ENCODE peak calls at places on chromosomes 2 and 18, in four cellular contexts. A is nucleus accumbens, S is GM13976, C is choroid plexus epithelial cell. V is an unnamed sample.

GRCh38 chr2:135898234-135898786 is 22.1 kb upstream of the MCM6 start:
- DNase-seq in A (no peak), S (no peak), C (no peak), V (no peak)

GRCh38 chr2:179417436-179417949 is 152.9 kb upstream of the SESTD1 start:
- DNase-seq in S (no peak), C (no peak), A (no peak), V (no peak)

GRCh38 chr18:3595282-3596273 is 145.6 kb downstream of the TGIF1 start:
- DNase-seq in A (no peak), S (peak), C (peak), V (peak)

GRCh38 chr18:75223687-75224347 is 13.2 kb downstream of the TSHZ1 start:
- DNase-seq in C (no peak), A (no peak), S (no peak), V (no peak)

GRCh38 chr2:105990624-105991023 is 203.5 kb downstream of the UXS1 start:
- DNase-seq in C (no peak), S (no peak), A (no peak), V (peak)

GRCh38 chr18:69469444-69469919 is 68.8 kb downstream of the DOK6 start:
- DNase-seq in A (no peak), C (peak), S (peak), V (no peak)

GRCh38 chr2:69830045-69830905 is 815 bp downstream of the GMCL1 start:
- DNase-seq in S (peak), C (peak), A (peak), V (peak)

GRCh38 chr18:48619016-48619415 is 80.2 kb downstream of the CTIF start:
- DNase-seq in A (no peak), S (no peak), C (no peak), V (no peak)

GRCh38 chr18:10715791-10716190 is 190.0 kb downstream of the NAPG start:
- DNase-seq in A (no peak), S (no peak), C (peak), V (peak)

GRCh38 chr18:59783138-59783537 is 85.9 kb upstream of the CCBE1 start:
- DNase-seq in A (no peak), S (peak), C (peak), V (peak)

GRCh38 chr18:681985-682384 is 24.5 kb downstream of the TYMS start:
- DNase-seq in S (no peak), C (no peak), A (no peak), V (no peak)

GRCh38 chr18:58779514-58779913 is 85.2 kb upstream of the ZNF532 start:
- DNase-seq in S (no peak), C (no peak), A (no peak), V (no peak)

V was measured in RPMI8226.